ENCODE peak calls at places on chromosomes 6 and 20, in four cellular contexts. U is activated T-helper 9 cell treated with anti-CD3 and anti-CD28 coated beads, Interleukin-2, amount 50 U/mL, for 16 hours; E is AG08396; X is psoas muscle. F is an unnamed sample.

GRCh38 chr6:105459049-105459448 is 56.2 kb upstream of the PREP start:
- DNase-seq in E (no peak), U (no peak), X (no peak), F (no peak)

GRCh38 chr20:46188866-46189265 is 70.8 kb downstream of the CD40 start:
- DNase-seq in E (no peak), U (no peak), X (no peak), F (no peak)

GRCh38 chr6:9761220-9761619 is 653.7 kb downstream of the TFAP2A start:
- DNase-seq in U (no peak), E (no peak), X (no peak), F (no peak)

GRCh38 chr20:7085448-7085847 is 318.0 kb downstream of the BMP2 start:
- DNase-seq in E (no peak), X (no peak), U (no peak), F (no peak)

GRCh38 chr6:36698871-36699271 is 1.2 kb downstream of the RAB44 start:
- DNase-seq in X (peak), U (no peak), E (no peak), F (no peak)

GRCh38 chr20:59576216-59576953 is 28.0 kb upstream of the PHACTR3 start:
- DNase-seq in E (no peak), U (no peak), X (no peak), F (no peak)

GRCh38 chr6:36243562-36244212 is 26.2 kb upstream of the PNPLA1 start:
- DNase-seq in E (no peak), X (no peak), U (no peak), F (no peak)

GRCh38 chr6:56916849-56917551 is 37.9 kb upstream of the BEND6 start:
- DNase-seq in E (no peak), U (no peak), X (no peak), F (no peak)

GRCh38 chr6:71349976-71350615 is 61.5 kb downstream of the OGFRL1 start:
- DNase-seq in E (no peak), U (no peak), X (no peak), F (no peak)

GRCh38 chr6:7246401-7247178 is 66.4 kb downstream of the SSR1 start:
- DNase-seq in X (peak), E (no peak), U (no peak), F (no peak)

GRCh38 chr20:44080646-44081267 is 106.2 kb downstream of the JPH2 start:
- DNase-seq in E (peak), X (peak), U (peak), F (peak)

GRCh38 chr6:149634315-149634714 is 14.2 kb downstream of the KATNA1 start:
- DNase-seq in X (no peak), U (no peak), E (no peak), F (no peak)

GRCh38 chr6:28880894-28881780 is 42.6 kb downstream of the TRIM27 start:
- DNase-seq in E (peak), X (peak), U (no peak), F (peak)

GRCh38 chr20:31956556-31957220 is 4.8 kb upstream of the PDRG1 start:
- DNase-seq in U (no peak), X (no peak), E (no peak), F (peak)

GRCh38 chr6:33923857-33924514 is 120.2 kb upstream of the MLN start:
- DNase-seq in U (no peak), X (no peak), E (no peak), F (no peak)

GRCh38 chr6:29627762-29628418 is 5.1 kb downstream of the GABBR1 start:
- DNase-seq in E (peak), U (peak), X (peak), F (peak)